ENCODE peak calls at places on chromosomes 1 and 21, in four cellular contexts. I is body of pancreas, N is tibial nerve, E is Peyer's patch. K is an unnamed sample.

GRCh38 chr1:191290441-191290840 is 812.8 kb upstream of the BRINP3 start:
- DNase-seq in I (no peak), N (no peak), E (no peak), K (no peak)

GRCh38 chr1:67855944-67856343 is 22.7 kb upstream of the GNG12 start:
- DNase-seq in I (no peak), N (no peak), E (no peak), K (no peak)

GRCh38 chr1:94922756-94923465 is 4.0 kb downstream of the CNN3 start:
- DNase-seq in I (no peak), N (no peak), E (no peak), K (no peak)

GRCh38 chr1:21051177-21051576 is 125.5 kb downstream of the EIF4G3 start:
- DNase-seq in I (no peak), N (no peak), E (no peak), K (no peak)

GRCh38 chr1:64033667-64034215 is 169.7 kb upstream of the UBE2U start:
- DNase-seq in I (no peak), N (no peak), E (no peak), K (no peak)

GRCh38 chr1:182087951-182088350 is 26.4 kb upstream of the ZNF648 start:
- DNase-seq in I (peak; percentile 50), N (no peak), E (no peak), K (no peak)

GRCh38 chr1:64183380-64183984 is 19.9 kb upstream of the UBE2U start:
- DNase-seq in I (no peak), N (no peak), E (no peak), K (no peak)

GRCh38 chr1:226664413-226665101 is 74.5 kb downstream of the ITPKB start:
- DNase-seq in I (peak; percentile 71), N (peak; percentile 71), E (no peak), K (peak; percentile 66)

GRCh38 chr21:44428281-44428942 is 26.9 kb upstream of the LRRC3 start:
- DNase-seq in I (no peak), N (no peak), E (peak; percentile 79), K (peak; percentile 3)

GRCh38 chr1:31723828-31724359 is 20.1 kb upstream of the COL16A1 start:
- DNase-seq in I (peak; percentile 61), N (peak; percentile 62), E (peak; percentile 67), K (no peak)

GRCh38 chr1:228313536-228314277 is 92.9 kb downstream of the TRIM11 start:
- DNase-seq in I (no peak), N (no peak), E (no peak), K (no peak)

GRCh38 chr1:89896105-89896942 is 75.5 kb downstream of the LRRC8D start:
- DNase-seq in I (no peak), N (no peak), E (peak; percentile 55), K (no peak)

GRCh38 chr1:74733616-74734484 is 898 bp downstream of the TYW3 start:
- DNase-seq in I (peak; percentile 22), N (peak; percentile 53), E (no peak), K (no peak)

GRCh38 chr21:43611598-43612369 is 47.5 kb downstream of the HSF2BP start:
- DNase-seq in I (peak; percentile 75), N (peak; percentile 81), E (peak; percentile 76), K (peak; percentile 24)

DNA sequence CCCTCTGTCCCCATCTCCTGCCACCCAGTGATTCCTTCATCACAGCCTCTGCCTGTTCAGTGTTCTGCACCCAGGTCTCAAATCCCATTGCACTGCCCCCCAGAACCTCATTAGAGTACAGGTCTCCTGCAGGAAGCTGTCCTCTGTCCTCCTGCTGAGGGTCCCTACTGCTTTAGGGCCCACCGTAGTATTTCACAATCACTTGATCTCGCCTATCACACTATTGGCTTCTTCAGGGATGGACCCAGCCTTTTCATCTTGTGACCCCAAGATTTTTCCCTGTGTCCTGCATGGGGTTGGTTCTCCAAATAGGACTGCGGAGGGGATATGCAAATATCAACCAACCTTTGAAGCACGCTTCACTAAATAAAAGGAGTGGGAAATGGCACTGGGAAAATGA is 331.1 kb upstream of the AJAP1 start:
- DNase-seq in I (no peak), N (no peak), E (no peak), K (no peak)
- H3K9me3 ChIP-seq in I (no peaks in the 10 kb centered on the region), N (no peaks in the 10 kb centered on the region), E (peaks cover 4% of the 10 kb centered on the region), K (no peaks in the 10 kb centered on the region)

DNA sequence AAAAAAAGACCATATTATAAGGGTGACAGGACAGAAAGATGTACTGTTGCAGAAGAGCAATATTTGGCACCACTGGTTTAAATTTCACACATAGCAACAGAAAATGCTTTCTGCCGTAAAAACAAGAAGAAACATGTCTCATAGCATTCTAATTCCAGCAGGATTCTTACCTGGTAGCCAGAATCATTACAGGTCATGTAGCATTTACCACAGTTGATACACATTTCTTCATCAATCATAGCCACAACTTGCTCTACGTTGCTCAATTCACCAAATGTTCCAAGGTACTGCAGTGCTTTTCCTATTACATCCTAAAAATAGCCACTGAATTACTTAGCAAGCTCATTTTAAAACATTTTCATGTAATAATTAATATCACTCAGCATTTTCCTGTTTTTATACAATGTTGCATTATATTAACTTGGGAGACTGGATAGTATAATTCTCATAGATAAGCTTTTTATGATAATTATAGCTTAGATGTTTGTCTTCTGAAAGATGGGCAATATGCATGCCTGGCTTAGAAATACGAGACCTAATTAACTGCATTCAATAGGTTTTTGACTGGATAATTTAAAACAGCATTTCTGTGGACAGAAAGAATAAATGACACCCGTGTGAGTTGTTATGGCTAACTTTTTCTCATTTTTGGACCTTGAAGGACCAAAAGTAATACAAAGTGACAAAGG is 360.7 kb downstream of the PTBP2 start:
- DNase-seq in I (no peak), N (no peak), E (no peak), K (no peak)
- TF ChIP-seq POLR2A in I (no peak), N (no peak), E (no peak), K (no peak)

GRCh38 chr1:85047144-85047471 is 1.2 kb downstream of the MCOLN3 start:
- DNase-seq in I (no peak), N (no peak), E (no peak), K (no peak)
- TF ChIP-seq CTCF in I (no peak), N (no peak), E (no peak), K (no peak)

GRCh38 chr21:24825348-24825747 is 781.9 kb downstream of the MRPL39 start:
- DNase-seq in I (no peak), N (no peak), E (no peak), K (no peak)
- H3K9me3 ChIP-seq in I (no peaks in the 10 kb centered on the region), N (no peaks in the 10 kb centered on the region), E (no peaks in the 10 kb centered on the region), K (no peaks in the 10 kb centered on the region)

GRCh38 chr1:153513666-153514065 is 22.1 kb downstream of the S100A6 start:
- DNase-seq in I (no peak), N (no peak), E (no peak), K (no peak)

GRCh38 chr1:153518562-153518961 is 17.2 kb downstream of the S100A6 start:
- DNase-seq in I (no peak), N (no peak), E (no peak), K (no peak)

GRCh38 chr1:153513023-153513422 is 22.8 kb downstream of the S100A6 start:
- DNase-seq in I (no peak), N (no peak), E (peak; percentile 60), K (no peak)

GRCh38 chr1:153519242-153519641 is 16.5 kb downstream of the S100A6 start:
- DNase-seq in I (no peak), N (no peak), E (no peak), K (no peak)

DNA sequence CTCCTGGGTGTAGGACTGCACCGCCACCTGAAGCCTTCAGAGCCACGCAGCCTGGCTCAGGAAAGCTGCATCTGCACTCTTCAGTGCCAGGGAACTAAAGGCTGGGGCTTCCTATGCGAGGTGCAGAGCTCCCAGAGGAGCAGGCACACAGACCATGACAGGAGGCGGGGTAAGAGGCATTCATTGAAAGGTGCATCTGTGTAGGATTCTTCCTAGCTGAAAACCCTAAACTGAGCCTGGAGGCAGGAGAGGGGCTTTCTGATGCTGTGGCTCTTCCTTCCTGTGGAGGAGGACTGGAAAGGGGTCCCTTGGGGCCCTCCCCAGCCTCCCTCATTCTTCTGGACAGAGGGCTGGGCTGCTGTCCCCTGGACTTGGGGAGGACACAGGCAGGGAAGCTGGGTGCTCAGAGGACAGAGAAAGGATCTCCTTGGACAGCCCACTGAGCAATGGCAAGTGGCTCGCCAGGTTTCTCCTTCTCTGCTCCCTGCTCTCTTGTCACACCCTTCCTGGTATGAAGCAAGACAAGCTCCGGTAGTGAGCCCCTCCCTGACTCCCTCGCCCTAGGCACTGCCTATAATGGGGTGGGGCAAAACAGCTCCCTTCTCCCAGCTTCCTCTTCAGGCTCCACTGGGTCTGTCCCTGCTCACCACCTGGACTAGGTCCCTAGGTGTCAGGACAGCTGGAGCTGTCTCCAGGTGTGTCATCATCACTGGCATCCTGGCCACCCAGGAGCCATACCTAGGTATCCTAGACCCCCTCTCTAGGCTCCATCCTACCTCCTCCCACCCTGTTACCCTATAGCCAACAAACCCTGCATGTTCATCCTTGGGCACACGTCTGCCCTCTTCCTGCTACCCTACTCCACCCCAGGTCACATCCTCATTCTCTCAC is 20.0 kb downstream of the S100A6 start:
- DNase-seq in I (no peak), N (no peak), E (peak; percentile 84), K (no peak)
- TF ChIP-seq POLR2A in I (no peak), N (no peak), E (peak; percentile 90), K (no peak)

DNA sequence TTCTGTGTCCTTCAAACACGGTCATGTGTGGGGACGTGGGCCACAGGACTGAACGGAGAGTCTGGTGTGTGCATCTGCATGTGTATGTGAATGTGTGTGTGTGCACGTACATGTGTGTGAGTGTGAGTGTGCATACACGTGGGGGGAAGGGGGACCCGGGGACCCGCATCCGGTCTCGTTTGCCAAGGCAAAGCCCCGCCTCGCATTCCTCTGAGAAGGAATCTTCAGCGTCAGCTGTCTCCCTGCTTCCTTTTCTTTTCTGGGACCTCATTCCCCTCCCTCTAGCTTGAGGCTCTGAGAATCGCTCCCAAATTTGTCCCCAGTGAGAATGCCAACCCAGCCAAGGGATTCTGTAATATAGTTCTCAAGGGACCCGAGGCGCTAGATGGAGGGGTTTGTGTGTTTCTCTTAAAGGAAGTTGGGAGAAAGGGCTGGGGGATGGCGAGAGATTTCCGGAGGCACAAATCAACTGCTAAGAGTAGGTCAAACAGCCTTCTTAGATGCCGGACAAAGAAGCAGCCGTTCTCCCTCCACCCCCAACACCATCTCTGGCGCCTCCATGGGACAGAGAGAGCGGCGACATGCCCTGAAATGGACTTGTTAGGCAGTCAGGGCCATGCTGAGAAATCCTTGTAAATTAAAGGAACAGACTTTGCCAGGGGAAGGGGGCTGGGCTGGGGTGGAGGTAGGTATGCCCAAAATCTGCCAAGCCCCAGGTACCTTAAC is 6.6 kb downstream of the IFFO2 start:
- DNase-seq in I (no peak), N (no peak), E (no peak), K (no peak)
- TF ChIP-seq CTCF in I (no peak), N (peak; percentile 36), E (no peak), K (peak; percentile 18)